ENCODE peak calls at places on chromosomes 13 and 19, in five cellular contexts. P is body of pancreas, O is fibroblast of lung, C is stomach, S is tibial nerve. Q is an unnamed sample.
A peak's percentile ranks its signal among the peaks of the same experiment; 100 is the strongest.

GRCh38 chr19:34431681-34432402 is 3.7 kb downstream of the UBA2 start:
- DNase-seq in P (no peak), O (peak; percentile 10), C (no peak), S (no peak), Q (no peak)

GRCh38 chr13:112690242-112690943 is 555 bp downstream of the ATP11A start:
- DNase-seq in P (peak; percentile 52), O (peak; percentile 37), C (peak; percentile 46), S (no peak), Q (no peak)

GRCh38 chr13:86051134-86052103 is 252.2 kb upstream of the SLITRK6 start:
- DNase-seq in P (no peak), O (no peak), C (no peak), S (no peak), Q (peak; percentile 28)

GRCh38 chr19:16370671-16371391 is 46.2 kb downstream of the KLF2 start:
- DNase-seq in P (no peak), O (no peak), C (no peak), S (no peak), Q (no peak)

GRCh38 chr13:33918199-33918932 is 100.4 kb downstream of the RFC3 start:
- DNase-seq in P (peak; percentile 18), O (peak; percentile 87), C (no peak), S (no peak), Q (peak; percentile 39)

GRCh38 chr13:24185591-24186232 is 25.2 kb downstream of the SPATA13 start:
- DNase-seq in P (no peak), O (peak; percentile 44), C (no peak), S (no peak), Q (no peak)

GRCh38 chr13:112959206-112959605 is 9.8 kb upstream of the MCF2L start:
- DNase-seq in P (no peak), O (no peak), C (no peak), S (no peak), Q (no peak)

GRCh38 chr13:70708744-70709143 is 600.5 kb upstream of the KLHL1 start:
- DNase-seq in P (no peak), O (peak; percentile 31), C (no peak), S (no peak), Q (no peak)

GRCh38 chr19:1254081-1254527 is 5.7 kb downstream of the MIDN start:
- DNase-seq in P (no peak), O (no peak), C (no peak), S (no peak), Q (no peak)

GRCh38 chr13:44902793-44903192 is 86.5 kb downstream of the NUFIP1 start:
- DNase-seq in P (no peak), O (no peak), C (no peak), S (no peak), Q (no peak)

GRCh38 chr13:31545616-31546015 is 193.7 kb upstream of the RXFP2 start:
- DNase-seq in P (no peak), O (no peak), C (no peak), S (no peak), Q (no peak)

GRCh38 chr19:50777830-50778303 is 7.6 kb downstream of the GPR32 start:
- DNase-seq in P (no peak), O (no peak), C (no peak), S (no peak), Q (no peak)

DNA sequence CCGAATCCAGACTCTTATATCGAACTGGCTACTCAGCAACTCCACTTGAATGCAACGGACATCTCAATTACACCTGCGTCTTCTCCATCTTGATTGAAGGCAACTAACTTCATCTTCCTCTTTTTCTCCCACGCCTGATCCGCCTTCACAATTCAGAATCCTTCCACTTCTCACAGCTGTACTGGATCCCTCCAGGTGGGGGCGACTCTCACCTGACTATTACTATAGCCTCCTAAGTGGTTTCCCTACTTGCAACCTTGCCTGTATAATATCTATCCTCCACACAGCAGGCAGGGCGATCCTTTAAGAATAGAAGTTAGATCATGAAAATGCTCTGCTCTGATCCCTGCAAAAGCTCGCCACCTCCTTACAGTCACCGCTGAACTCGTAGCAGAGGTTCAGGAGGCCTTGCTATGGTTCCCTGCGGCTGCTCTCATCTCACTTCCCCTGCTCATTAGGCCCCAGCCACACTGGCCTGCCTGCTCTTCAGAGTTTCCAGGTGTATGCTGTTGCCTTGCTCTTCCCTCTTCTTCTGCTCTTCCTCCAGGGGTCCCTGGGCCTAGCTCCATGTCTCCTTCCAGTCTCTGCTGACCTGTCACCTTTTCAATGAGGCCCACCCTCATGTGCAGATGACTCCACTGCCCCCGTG is 31.9 kb downstream of the RFXAP start:
- DNase-seq in P (no peak), O (no peak), C (no peak), S (no peak), Q (no peak)
- TF ChIP-seq CTCF in P (no peak), O (peak; percentile 21), C (no peak), S (no peak), Q (peak; percentile 32)

DNA sequence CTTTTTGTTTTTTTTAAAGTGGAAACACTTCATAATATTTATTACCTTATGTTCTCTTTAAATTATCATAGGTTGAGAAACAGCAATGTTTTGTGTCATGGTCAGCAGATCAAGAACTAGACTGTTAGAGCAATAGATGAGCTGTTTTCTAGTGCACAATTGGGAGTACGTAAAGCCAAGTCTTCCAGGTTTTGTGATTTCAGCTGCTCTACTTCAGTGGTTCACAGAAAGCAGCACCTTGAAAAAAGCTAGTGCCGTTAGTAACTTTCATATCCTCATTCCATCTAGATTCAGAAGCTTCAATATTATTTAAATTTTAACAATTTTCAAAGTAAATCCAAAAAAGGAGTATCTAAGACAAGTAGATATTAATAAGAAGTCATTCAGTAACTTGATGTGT is 1.9 kb downstream of the GPR18 start:
- DNase-seq in P (no peak), O (no peak), C (no peak), S (no peak), Q (no peak)
- H3K4me3 ChIP-seq in P (no peak overlapping the region), O (no peak overlapping the region), C (no peak overlapping the region), S (no peak overlapping the region), Q (no peak overlapping the region)

GRCh38 chr13:41054919-41055619 is 6.2 kb upstream of the WBP4 start:
- DNase-seq in P (no peak), O (no peak), C (no peak), S (no peak), Q (no peak)
- TF ChIP-seq CTCF in P (no peak), O (peak; percentile 28), C (no peak), S (no peak), Q (peak; percentile 31)

DNA sequence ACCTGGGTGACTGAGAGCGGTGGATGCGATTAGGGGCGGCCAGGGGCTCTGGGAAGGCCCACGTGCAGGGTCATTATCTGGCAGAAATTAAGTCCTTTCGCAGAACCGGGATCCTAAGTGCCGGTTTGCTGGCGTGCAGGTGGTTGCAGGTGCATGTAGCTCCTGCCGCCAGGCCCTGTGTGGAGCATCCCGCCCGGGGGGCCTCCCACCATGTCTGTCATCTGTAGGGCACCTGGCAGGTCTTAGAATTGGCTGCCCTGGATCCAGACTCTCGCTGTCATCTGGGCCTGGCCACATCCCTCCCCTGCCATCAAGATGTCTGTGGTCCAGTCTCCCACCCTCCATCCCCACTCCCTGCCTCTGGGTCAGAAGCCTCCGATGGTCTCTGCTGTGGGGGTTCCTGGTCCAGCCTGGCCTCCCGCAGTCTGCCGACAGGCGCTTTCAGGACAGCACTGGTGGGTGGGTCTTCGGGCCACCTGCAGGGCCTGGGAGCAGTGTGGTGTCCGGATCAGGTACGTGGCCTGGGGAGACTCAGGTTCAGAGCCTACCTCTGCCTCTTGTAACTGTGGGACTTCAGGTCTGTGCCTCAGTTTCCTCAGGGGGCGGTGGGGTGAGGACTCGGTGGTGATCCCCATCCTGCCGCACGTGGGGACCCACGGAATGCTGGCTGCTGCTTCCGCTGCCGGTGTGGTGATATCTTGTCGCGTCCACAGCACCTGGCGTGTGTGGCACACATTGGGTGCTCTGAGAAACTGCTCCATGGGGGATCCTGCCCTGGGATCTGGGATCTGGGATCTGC is 5.4 kb downstream of the GNA11 start:
- DNase-seq in P (no peak), O (no peak), C (no peak), S (no peak), Q (no peak)
- H3K4me3 ChIP-seq in P (no peak overlapping the region), O (no peak overlapping the region), C (peak overlapping the region; percentile 90), S (no peak overlapping the region), Q (no peak overlapping the region)

DNA sequence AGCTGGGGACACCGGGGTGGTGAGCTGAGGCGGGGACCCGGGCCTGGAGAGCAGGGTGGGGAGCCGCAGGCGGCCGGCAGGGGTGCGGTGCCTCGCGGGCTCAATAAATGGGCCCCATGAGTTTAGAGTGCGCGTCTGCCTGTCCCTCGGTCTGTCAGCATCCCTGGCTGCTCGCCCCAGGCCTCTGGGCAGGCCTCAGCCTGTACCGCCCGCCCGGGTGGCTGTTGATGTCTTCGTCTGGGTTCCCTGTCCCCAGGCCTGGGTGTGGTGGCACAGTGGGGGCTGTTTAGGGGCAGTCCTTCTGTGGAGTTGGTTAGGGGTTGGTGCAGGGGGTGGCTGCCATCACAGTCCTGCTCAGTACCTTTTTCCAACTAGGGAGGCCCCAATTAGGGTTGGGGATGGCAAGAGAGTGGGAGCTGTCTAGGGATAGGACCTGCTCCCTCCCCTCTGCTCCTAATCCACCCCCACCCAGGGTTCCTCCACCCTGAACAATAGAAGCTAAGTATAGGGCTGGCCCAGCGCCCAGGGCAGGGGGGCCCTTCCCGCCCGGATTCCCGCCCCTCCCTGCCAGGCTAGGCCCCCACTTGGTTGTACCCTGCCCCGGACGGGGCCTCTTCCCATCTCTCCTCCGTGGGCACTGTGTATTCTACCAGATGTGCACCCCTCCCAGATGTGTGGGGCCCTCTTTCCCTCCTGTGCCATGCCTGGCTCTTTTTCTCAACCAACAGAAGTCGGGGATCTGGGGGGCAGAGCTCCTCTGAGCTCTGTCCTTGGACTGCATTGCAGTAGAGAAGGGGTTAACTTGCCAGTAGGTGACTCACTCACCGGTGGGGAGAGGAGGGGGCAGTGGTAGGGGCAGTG is 12.4 kb downstream of the CIC start:
- DNase-seq in P (peak; percentile 54), O (peak; percentile 65), C (no peak), S (peak; percentile 61), Q (no peak)
- TF ChIP-seq CTCF in P (no peak), O (no peak), C (no peak), S (peak; percentile 22), Q (no peak)

DNA sequence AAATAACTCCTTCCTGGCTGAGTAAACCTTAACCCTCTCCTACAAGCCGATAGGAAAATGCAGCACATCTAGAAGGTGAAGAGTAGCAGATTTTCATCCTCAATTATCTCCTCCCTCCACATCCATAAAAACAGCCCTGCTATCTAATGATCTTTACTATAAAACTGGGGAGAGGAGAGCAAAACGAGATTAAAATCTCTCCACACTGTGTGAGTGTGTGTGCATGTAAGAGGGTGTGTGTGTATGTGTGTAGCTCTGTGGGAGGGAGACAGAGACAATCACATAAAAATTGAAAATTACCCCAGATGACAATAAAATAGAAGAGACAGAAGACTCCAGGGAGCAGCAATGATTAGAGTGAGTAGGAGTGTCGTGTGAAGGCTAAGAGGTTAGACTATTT is 682.9 kb downstream of the DIAPH3 start:
- DNase-seq in P (no peak), O (no peak), C (no peak), S (no peak), Q (no peak)
- H3K4me3 ChIP-seq in P (no peak overlapping the region), O (no peak overlapping the region), C (no peak overlapping the region), S (no peak overlapping the region), Q (no peak overlapping the region)

DNA sequence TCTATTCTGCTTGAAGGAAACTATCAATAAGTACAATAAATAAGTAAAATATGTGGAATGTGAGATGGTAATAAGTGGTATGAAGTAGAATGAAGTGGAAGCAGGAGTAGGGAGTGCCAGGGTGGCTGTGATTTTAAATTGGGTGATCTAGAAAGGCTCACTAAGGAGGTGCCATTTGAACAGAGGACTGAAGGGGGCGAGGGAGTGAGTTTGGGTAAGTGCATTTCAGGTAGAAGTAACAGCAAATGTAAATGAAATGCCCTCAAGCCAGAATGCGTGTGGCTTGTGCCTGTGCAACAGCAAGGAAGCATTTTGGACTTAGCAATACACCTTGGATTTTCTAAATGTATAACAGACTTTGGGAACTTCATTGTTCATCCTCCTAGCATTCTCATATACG is 77.1 kb downstream of the CCNA1 start:
- DNase-seq in P (no peak), O (no peak), C (no peak), S (no peak), Q (no peak)
- TF ChIP-seq CTCF in P (no peak), O (no peak), C (no peak), S (no peak), Q (no peak)